ENCODE peak calls at places on chromosomes 5 and 9, in five cellular contexts. G, B, W, C and K are unnamed samples.
A peak's percentile ranks its signal among the peaks of the same experiment; 100 is the strongest.

GRCh38 chr9:128205296-128205944 is 2.2 kb downstream of the DNM1 start:
- DNase-seq in G (no peak), B (no peak), W (no peak), C (no peak), K (no peak)

GRCh38 chr5:86675311-86675710 is 57.6 kb downstream of the COX7C start:
- DNase-seq in G (no peak), B (no peak), W (no peak), C (no peak), K (no peak)

GRCh38 chr5:139863855-139864558 is 68.4 kb downstream of the PSD2 start:
- DNase-seq in G (peak; percentile 51), B (peak; percentile 72), W (peak; percentile 83), C (peak; percentile 70), K (peak; percentile 70)

GRCh38 chr5:61401726-61402125 is 69.7 kb downstream of the ZSWIM6 start:
- DNase-seq in G (peak; percentile 62), B (no peak), W (no peak), C (no peak), K (no peak)

GRCh38 chr5:32489791-32490581 is 45.4 kb upstream of the ZFR start:
- DNase-seq in G (peak; percentile 87), B (peak; percentile 82), W (peak; percentile 86), C (peak; percentile 75), K (peak; percentile 74)

GRCh38 chr5:2877520-2877919 is 126.0 kb upstream of the IRX2 start:
- DNase-seq in G (no peak), B (no peak), W (no peak), C (no peak), K (peak; percentile 8)

GRCh38 chr5:39459091-39459490 is 34.3 kb upstream of the DAB2 start:
- DNase-seq in G (peak; percentile 86), B (no peak), W (no peak), C (no peak), K (no peak)

GRCh38 chr9:108811944-108812343 is 43.8 kb downstream of the ACTL7B start:
- DNase-seq in G (no peak), B (no peak), W (no peak), C (no peak), K (no peak)

GRCh38 chr9:64773491-64773931 is 511.5 kb downstream of the FOXD4L5 start:
- DNase-seq in G (no peak), B (peak; percentile 0), W (no peak), C (no peak), K (peak; percentile 7)

GRCh38 chr9:95316794-95317118 is 753 bp downstream of the FANCC start:
- DNase-seq in G (peak; percentile 45), B (peak; percentile 69), W (peak; percentile 96), C (peak; percentile 50), K (peak; percentile 94)

GRCh38 chr9:16275795-16276624 is 594.5 kb downstream of the BNC2 start:
- DNase-seq in G (no peak), B (no peak), W (no peak), C (no peak), K (peak; percentile 16)

GRCh38 chr5:139131062-139131856 is 66.9 kb downstream of the SIL1 start:
- DNase-seq in G (peak; percentile 49), B (no peak), W (peak; percentile 49), C (peak; percentile 57), K (no peak)

GRCh38 chr9:89795555-89796195 is 190.9 kb downstream of the GADD45G start:
- DNase-seq in G (no peak), B (peak; percentile 49), W (no peak), C (no peak), K (no peak)

GRCh38 chr5:78805474-78806124 is 157.0 kb upstream of the LHFPL2 start:
- DNase-seq in G (no peak), B (no peak), W (no peak), C (no peak), K (no peak)

GRCh38 chr5:95718203-95718602 is 12.9 kb upstream of the RHOBTB3 start:
- DNase-seq in G (no peak), B (peak; percentile 58), W (no peak), C (no peak), K (no peak)

GRCh38 chr9:91085499-91086291 is 276.0 kb downstream of the AUH start:
- DNase-seq in G (no peak), B (no peak), W (no peak), C (no peak), K (no peak)

GRCh38 chr9:89854715-89855475 is 250.1 kb downstream of the GADD45G start:
- DNase-seq in G (no peak), B (no peak), W (no peak), C (no peak), K (peak; percentile 12)

GRCh38 chr5:155616779-155617392 is 603.3 kb downstream of the KIF4B start:
- DNase-seq in G (peak; percentile 16), B (peak; percentile 39), W (peak; percentile 70), C (peak; percentile 23), K (peak; percentile 71)

GRCh38 chr9:112852741-112853505 is 37.8 kb downstream of the SLC46A2 start:
- DNase-seq in G (no peak), B (no peak), W (no peak), C (no peak), K (no peak)

GRCh38 chr9:35102465-35102768 is 514 bp downstream of the STOML2 start:
- DNase-seq in G (peak; percentile 28), B (no peak), W (no peak), C (no peak), K (peak; percentile 35)

GRCh38 chr5:24167791-24168190 is 477.0 kb downstream of the CDH10 start:
- DNase-seq in G (no peak), B (no peak), W (no peak), C (no peak), K (no peak)

GRCh38 chr5:95631265-95631957 is 11.5 kb downstream of the GPR150 start:
- DNase-seq in G (peak; percentile 79), B (no peak), W (no peak), C (no peak), K (no peak)

GRCh38 chr9:96513622-96514021 is 63.7 kb downstream of the HABP4 start:
- DNase-seq in G (peak; percentile 63), B (no peak), W (no peak), C (no peak), K (no peak)

DNA sequence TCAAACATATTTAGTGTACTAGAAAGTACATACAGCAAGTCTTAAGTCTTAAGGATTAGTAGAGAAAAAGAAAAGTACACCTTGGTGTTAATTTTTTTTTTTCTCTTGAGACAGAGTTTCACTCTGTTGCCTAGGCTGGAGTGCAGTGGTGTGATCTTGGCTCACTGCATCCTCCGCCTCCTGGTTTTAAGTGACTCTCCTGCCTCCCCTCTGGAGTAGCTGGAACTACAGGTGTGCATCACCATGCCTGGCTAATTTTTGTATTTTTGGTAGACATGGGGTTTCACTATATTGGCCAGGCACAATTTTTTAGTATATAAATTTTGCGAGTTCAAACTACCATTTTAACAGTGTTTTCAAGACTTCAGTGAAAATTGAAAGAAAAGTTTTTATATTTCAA is 1941.1 kb upstream of the CDH6 start:
- DNase-seq in G (no peak), B (no peak), W (peak; percentile 5), C (no peak), K (peak; percentile 41)
- TF ChIP-seq CTCF in G (no peak), B (no peak), W (peak; percentile 36), C (no peak), K (peak; percentile 62)

GRCh38 chr5:134055015-134055414 is 50.2 kb upstream of the VDAC1 start:
- DNase-seq in G (no peak), B (no peak), W (no peak), C (no peak), K (no peak)

GRCh38 chr5:134051305-134051704 is 46.5 kb upstream of the VDAC1 start:
- DNase-seq in G (peak; percentile 25), B (no peak), W (no peak), C (no peak), K (no peak)

GRCh38 chr5:134053840-134054338 is 49.1 kb upstream of the VDAC1 start:
- DNase-seq in G (peak; percentile 40), B (no peak), W (no peak), C (no peak), K (no peak)

GRCh38 chr5:134048864-134049263 is 44.1 kb upstream of the VDAC1 start:
- DNase-seq in G (no peak), B (no peak), W (no peak), C (no peak), K (no peak)

GRCh38 chr5:134053314-134053839 is 48.6 kb upstream of the VDAC1 start:
- DNase-seq in G (no peak), B (no peak), W (no peak), C (no peak), K (peak; percentile 63)
- TF ChIP-seq CTCF in G (no peak), B (no peak), W (no peak), C (no peak), K (peak; percentile 46)

DNA sequence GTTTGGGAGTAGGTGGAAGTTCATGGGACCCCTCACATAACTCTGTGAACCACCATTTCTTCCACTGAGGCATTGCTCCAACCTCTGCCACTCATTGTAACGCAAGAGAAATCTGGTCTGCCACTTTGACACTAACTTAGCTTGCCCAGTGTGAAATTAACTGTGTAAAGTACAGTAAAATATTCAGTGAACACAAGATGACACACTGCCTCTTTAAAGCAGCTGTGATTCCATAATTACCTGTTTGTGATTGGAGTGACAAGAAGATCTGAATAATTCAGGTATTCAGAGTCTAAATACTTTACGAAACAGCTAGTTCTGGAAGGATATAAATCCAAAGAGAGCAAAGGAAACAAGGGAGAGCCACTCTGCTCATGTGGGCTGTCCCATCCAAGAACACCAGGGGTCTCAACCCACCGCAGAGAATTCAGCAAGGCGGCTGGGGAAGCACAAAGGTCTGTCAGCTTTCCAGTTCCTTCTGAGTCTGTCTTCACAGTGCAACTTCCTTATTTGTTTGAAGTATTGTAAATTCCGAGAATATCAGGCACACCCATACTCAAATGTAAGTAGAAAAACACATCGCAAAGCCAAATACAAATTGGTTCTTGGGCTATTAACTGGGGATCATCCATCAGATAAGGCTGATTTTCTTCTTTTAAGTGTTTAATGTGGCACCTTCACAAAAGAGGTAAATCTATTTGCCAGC is 86.9 kb downstream of the GNAQ start:
- DNase-seq in G (no peak), B (no peak), W (peak; percentile 41), C (no peak), K (no peak)
- TF ChIP-seq CTCF in G (no peak), B (no peak), W (peak; percentile 37), C (no peak), K (peak; percentile 47)

GRCh38 chr5:143197260-143197656 is 206.2 kb downstream of the NR3C1 start:
- DNase-seq in G (peak; percentile 53), B (no peak), W (no peak), C (no peak), K (no peak)

GRCh38 chr5:143194713-143195112 is 208.8 kb downstream of the NR3C1 start:
- DNase-seq in G (no peak), B (no peak), W (peak; percentile 52), C (no peak), K (no peak)

GRCh38 chr5:143198332-143198731 is 205.2 kb downstream of the NR3C1 start:
- DNase-seq in G (peak; percentile 40), B (no peak), W (no peak), C (no peak), K (no peak)

GRCh38 chr5:143195496-143195895 is 208.0 kb downstream of the NR3C1 start:
- DNase-seq in G (peak; percentile 71), B (no peak), W (no peak), C (peak; percentile 36), K (no peak)

DNA sequence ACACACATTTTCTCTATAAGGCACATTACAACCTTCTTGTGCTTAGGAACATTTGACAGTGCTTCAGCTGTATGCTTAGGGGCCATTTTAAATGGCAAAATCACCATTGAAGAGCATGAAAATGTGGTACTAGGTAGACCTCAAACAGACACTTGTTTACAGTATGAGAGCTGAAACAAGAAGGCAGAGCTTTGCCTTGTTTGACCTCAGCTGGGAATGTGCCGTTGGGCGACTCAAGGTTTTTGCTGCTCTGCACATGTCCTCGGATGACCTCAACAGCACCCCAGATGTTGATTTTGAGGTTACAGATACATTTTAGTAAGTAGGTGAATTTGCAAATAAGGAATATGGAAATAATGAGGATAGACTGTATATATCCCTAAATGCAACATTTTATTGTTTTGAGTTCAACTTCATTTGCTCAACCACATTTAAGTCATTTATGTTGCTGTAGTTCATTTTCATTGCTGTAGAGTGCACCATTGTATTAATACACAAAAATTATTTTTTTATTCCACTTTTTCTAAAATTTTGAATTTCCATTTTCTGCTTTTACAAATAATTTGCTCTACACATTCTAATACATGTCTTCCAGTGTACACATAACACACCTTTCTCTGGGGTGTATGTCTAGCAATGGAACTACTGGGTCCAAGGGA is 206.8 kb downstream of the NR3C1 start:
- DNase-seq in G (no peak), B (no peak), W (no peak), C (no peak), K (no peak)
- TF ChIP-seq CTCF in G (no peak), B (no peak), W (no peak), C (no peak), K (no peak)